ENCODE peak calls at places on chromosomes 6 and 20, in four cellular contexts. One of them, this sample, is unnamed.

GRCh38 chr6:6699741-6700367 is 111.3 kb downstream of the LY86 start:
- DNase-seq in H1: no peak
- DNase-seq in A549: peak; percentile 81
- DNase-seq in K562: peak; percentile 44
- DNase-seq in this sample: no peak

GRCh38 chr20:4978050-4978918 is 23.0 kb downstream of the SLC23A2 start:
- DNase-seq in K562: no peak
- DNase-seq in A549: no peak
- DNase-seq in H1: no peak
- DNase-seq in this sample: no peak

GRCh38 chr6:83868639-83869038 is 9.2 kb downstream of the CYB5R4 start:
- DNase-seq in A549: peak; percentile 26
- DNase-seq in H1: no peak
- DNase-seq in K562: no peak
- DNase-seq in this sample: no peak

GRCh38 chr20:32252189-32252588 is 25.3 kb upstream of the KIF3B start:
- DNase-seq in A549: no peak
- DNase-seq in K562: no peak
- DNase-seq in H1: no peak
- DNase-seq in this sample: no peak

GRCh38 chr6:157099912-157100593 is 223.3 kb downstream of the TMEM242 start:
- DNase-seq in K562: peak; percentile 39
- DNase-seq in H1: no peak
- DNase-seq in A549: no peak
- DNase-seq in this sample: no peak

GRCh38 chr6:56570434-56571359 is 72.0 kb downstream of the DST start:
- DNase-seq in A549: peak; percentile 20
- DNase-seq in K562: no peak
- DNase-seq in H1: no peak
- DNase-seq in this sample: peak; percentile 60

GRCh38 chr6:170522565-170523183 is 30.4 kb downstream of the PSMB1 start:
- DNase-seq in A549: peak; percentile 11
- DNase-seq in K562: no peak
- DNase-seq in H1: no peak
- DNase-seq in this sample: no peak

GRCh38 chr20:11387189-11387754 is 530.4 kb upstream of the BTBD3 start:
- DNase-seq in A549: peak; percentile 93
- DNase-seq in K562: no peak
- DNase-seq in H1: no peak
- DNase-seq in this sample: no peak

GRCh38 chr6:63640062-63640461 is 4.5 kb downstream of the PHF3 start:
- DNase-seq in A549: no peak
- DNase-seq in K562: no peak
- DNase-seq in H1: no peak
- DNase-seq in this sample: no peak

GRCh38 chr6:142903806-142904205 is 41.2 kb downstream of the HIVEP2 start:
- DNase-seq in A549: no peak
- DNase-seq in H1: no peak
- DNase-seq in K562: no peak
- DNase-seq in this sample: no peak

GRCh38 chr6:156068870-156069269 is 613.2 kb upstream of the NOX3 start:
- DNase-seq in H1: no peak
- DNase-seq in K562: no peak
- DNase-seq in A549: no peak
- DNase-seq in this sample: no peak

GRCh38 chr6:170134077-170135040 is 156.5 kb downstream of the DLL1 start:
- DNase-seq in H1: peak; percentile 33
- DNase-seq in K562: no peak
- DNase-seq in A549: no peak
- DNase-seq in this sample: no peak

GRCh38 chr20:44068780-44069191 is 118.2 kb downstream of the JPH2 start:
- DNase-seq in A549: no peak
- DNase-seq in H1: no peak
- DNase-seq in K562: no peak
- DNase-seq in this sample: no peak

GRCh38 chr6:44917430-44917829 is 410.7 kb upstream of the RUNX2 start:
- DNase-seq in H1: no peak
- DNase-seq in A549: no peak
- DNase-seq in K562: no peak
- DNase-seq in this sample: no peak

GRCh38 chr20:38680492-38681118 is 43.7 kb upstream of the SLC32A1 start:
- DNase-seq in K562: peak; percentile 44
- DNase-seq in A549: peak; percentile 25
- DNase-seq in H1: peak; percentile 75
- DNase-seq in this sample: peak; percentile 45

GRCh38 chr20:58655328-58656094 is 4.4 kb downstream of the STX16 start:
- DNase-seq in K562: no peak
- DNase-seq in A549: no peak
- DNase-seq in H1: no peak
- DNase-seq in this sample: no peak

GRCh38 chr20:49273696-49274277 is 4.1 kb downstream of the ZNFX1 start:
- DNase-seq in A549: no peak
- DNase-seq in H1: no peak
- DNase-seq in K562: no peak
- DNase-seq in this sample: no peak

GRCh38 chr6:119348308-119349040 is 1.1 kb downstream of the MAN1A1 start:
- DNase-seq in A549: no peak
- DNase-seq in K562: peak; percentile 34
- DNase-seq in H1: peak; percentile 65
- DNase-seq in this sample: peak; percentile 80

GRCh38 chr6:73394577-73395354 is at the start of gene DDX43:
- DNase-seq in H1: peak; percentile 51
- DNase-seq in A549: no peak
- DNase-seq in K562: no peak
- DNase-seq in this sample: no peak

GRCh38 chr6:52360028-52360427 is 1.9 kb upstream of the PAQR8 start:
- DNase-seq in A549: no peak
- DNase-seq in H1: no peak
- DNase-seq in K562: no peak
- DNase-seq in this sample: no peak

GRCh38 chr6:52360601-52361346 is 1.2 kb upstream of the PAQR8 start:
- DNase-seq in A549: no peak
- DNase-seq in H1: no peak
- DNase-seq in K562: no peak
- DNase-seq in this sample: no peak

GRCh38 chr6:52362443-52363221 is 681 bp downstream of the PAQR8 start:
- DNase-seq in K562: peak; percentile 63
- DNase-seq in A549: no peak
- DNase-seq in H1: peak; percentile 79
- DNase-seq in this sample: no peak

GRCh38 chr6:52361945-52362442 is at the start of gene PAQR8:
- DNase-seq in A549: peak; percentile 24
- DNase-seq in K562: peak; percentile 97
- DNase-seq in H1: peak; percentile 79
- DNase-seq in this sample: no peak

GRCh38 chr6:52361347-52361944 is 505 bp upstream of the PAQR8 start:
- DNase-seq in A549: no peak
- DNase-seq in H1: no peak
- DNase-seq in K562: peak; percentile 31
- DNase-seq in this sample: no peak
- TF ChIP-seq PHF8 in A549: no peak
- TF ChIP-seq PHF8 in H1: no peak
- TF ChIP-seq PHF8 in K562: peak; percentile 51
- TF ChIP-seq PHF8 in this sample: no peak

DNA sequence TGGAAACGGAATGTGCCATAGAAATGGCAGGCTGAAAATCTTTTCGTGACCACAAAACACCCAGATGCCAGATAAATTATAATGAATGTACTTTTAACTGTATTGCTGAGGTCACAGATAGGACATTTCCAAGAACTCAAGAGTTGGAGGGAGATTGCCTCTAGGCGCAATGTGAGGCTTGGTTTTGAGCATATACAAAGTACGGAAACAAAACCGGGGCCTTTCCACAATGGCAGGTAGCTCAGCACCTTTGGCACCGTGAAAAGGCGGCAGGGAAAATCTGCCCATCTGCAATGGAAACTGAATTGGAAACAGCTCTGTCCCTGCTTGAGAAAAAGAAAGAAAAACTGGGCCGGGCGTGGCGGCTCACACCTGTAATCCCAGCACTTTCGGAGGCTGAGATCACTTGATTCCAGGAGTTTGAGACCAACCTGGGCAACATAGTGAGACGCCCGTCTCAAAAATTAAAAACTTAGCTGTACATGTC is 10.5 kb upstream of the C20orf144 start:
- DNase-seq in A549: no peak
- DNase-seq in H1: no peak
- DNase-seq in K562: no peak
- DNase-seq in this sample: no peak
- TF ChIP-seq PHF8 in A549: no peak
- TF ChIP-seq PHF8 in H1: no peak
- TF ChIP-seq PHF8 in K562: no peak
- TF ChIP-seq PHF8 in this sample: no peak

DNA sequence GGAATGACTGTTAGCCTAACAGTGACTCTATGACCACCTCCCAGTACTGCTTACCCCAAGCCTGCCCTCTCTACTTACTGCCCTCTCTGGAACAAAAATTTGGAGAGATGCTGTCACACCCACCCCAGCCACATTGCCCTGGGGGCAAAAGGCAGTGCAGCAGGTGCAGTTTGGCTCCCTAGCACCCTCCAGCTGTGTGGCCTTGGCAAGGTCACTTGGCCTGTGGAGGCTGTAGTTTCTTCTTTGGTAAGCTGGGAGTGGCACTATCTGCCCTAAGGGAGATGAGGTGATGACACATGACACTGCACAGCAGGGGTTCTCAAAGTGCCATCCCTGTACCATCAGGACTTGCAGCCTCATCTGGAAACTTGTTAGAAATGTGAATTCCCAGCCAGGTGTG is 44.7 kb downstream of the TAF8 start:
- DNase-seq in H1: no peak
- DNase-seq in K562: no peak
- DNase-seq in A549: no peak
- DNase-seq in this sample: no peak
- TF ChIP-seq PHF8 in H1: no peak
- TF ChIP-seq PHF8 in K562: no peak
- TF ChIP-seq PHF8 in A549: no peak
- TF ChIP-seq PHF8 in this sample: no peak

DNA sequence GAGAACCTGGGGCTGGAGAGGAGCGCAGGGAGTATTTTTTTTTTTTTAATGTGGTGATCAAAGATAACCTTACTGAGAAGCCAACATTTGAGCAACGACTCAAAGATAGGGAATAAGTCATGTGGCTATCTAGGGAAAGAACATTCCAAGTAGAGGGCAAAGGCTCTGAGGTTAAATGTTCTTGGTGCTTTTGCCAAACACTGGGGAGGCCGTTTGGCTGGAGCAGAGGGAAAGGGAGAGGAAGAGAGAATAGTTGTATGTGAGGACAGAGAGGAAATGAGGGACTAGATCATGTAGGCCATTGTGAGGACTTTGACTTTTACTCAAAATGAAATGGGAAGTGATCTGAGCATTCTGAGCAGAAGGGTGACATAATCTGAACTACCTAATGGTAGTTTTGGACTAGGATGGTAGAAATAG is 27.8 kb downstream of the ACSS2 start:
- DNase-seq in A549: no peak
- DNase-seq in H1: no peak
- DNase-seq in K562: peak; percentile 42
- DNase-seq in this sample: no peak
- TF ChIP-seq PHF8 in A549: no peak
- TF ChIP-seq PHF8 in H1: no peak
- TF ChIP-seq PHF8 in K562: no peak
- TF ChIP-seq PHF8 in this sample: no peak

GRCh38 chr6:53284901-53285300 is 63.8 kb downstream of the ELOVL5 start:
- DNase-seq in K562: no peak
- DNase-seq in A549: no peak
- DNase-seq in H1: no peak
- DNase-seq in this sample: no peak

GRCh38 chr6:53281518-53282215 is 67.1 kb downstream of the ELOVL5 start:
- DNase-seq in A549: no peak
- DNase-seq in K562: no peak
- DNase-seq in H1: no peak
- DNase-seq in this sample: no peak

GRCh38 chr6:53280207-53280606 is 68.5 kb downstream of the ELOVL5 start:
- DNase-seq in H1: no peak
- DNase-seq in A549: no peak
- DNase-seq in K562: no peak
- DNase-seq in this sample: no peak

GRCh38 chr6:53282741-53283140 is 66.0 kb downstream of the ELOVL5 start:
- DNase-seq in A549: no peak
- DNase-seq in H1: no peak
- DNase-seq in K562: no peak
- DNase-seq in this sample: no peak

DNA sequence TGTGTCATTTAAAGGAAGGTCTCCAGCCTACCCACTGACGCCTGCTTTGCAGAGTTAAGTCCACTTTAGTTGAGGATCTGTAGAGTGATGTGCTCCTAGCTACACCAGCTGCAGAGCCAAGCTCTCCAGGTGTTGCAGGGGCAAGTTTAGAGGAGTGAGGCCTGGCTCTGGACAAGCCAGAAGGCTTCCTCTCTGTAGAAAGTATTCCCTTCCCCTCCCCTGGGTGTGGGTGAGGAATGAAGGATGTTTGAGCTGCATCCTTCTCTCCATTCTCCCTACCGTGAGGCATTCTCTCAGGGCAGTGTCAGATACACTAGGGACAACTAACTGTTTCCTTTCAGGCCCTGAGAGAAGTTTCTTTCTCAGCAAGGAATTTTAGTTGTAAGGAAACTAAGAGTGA is 66.5 kb downstream of the ELOVL5 start:
- DNase-seq in A549: no peak
- DNase-seq in H1: no peak
- DNase-seq in K562: no peak
- DNase-seq in this sample: no peak
- TF ChIP-seq PHF8 in A549: no peak
- TF ChIP-seq PHF8 in H1: no peak
- TF ChIP-seq PHF8 in K562: no peak
- TF ChIP-seq PHF8 in this sample: no peak

GRCh38 chr6:136524936-136525413 is 25.2 kb downstream of the MAP7 start:
- DNase-seq in K562: no peak
- DNase-seq in A549: peak; percentile 54
- DNase-seq in H1: no peak
- DNase-seq in this sample: no peak
- TF ChIP-seq PHF8 in K562: no peak
- TF ChIP-seq PHF8 in A549: no peak
- TF ChIP-seq PHF8 in H1: no peak
- TF ChIP-seq PHF8 in this sample: no peak

DNA sequence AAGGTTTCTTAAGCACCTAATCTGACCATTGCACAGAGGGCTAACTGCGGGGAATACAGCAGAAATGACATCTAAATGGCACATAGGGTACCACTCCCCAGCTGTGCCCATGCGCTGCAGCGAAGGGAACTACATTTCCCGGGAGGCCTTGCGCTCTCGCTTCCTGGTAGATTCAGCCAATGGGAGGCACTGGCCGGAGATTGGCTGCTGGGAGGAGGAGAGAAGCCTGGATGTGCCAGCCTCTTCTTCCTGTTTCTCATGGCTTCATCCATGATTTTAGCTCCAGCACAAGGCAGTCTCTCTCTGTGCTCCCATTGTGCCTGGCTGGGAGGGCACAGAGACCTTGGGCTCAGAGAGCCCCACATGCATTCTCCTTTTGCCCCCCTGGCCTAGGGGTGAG is 101.7 kb upstream of the FOXA2 start:
- DNase-seq in A549: peak; percentile 83
- DNase-seq in K562: peak; percentile 44
- DNase-seq in H1: peak; percentile 72
- DNase-seq in this sample: peak; percentile 32
- TF ChIP-seq PHF8 in A549: no peak
- TF ChIP-seq PHF8 in K562: no peak
- TF ChIP-seq PHF8 in H1: no peak
- TF ChIP-seq PHF8 in this sample: no peak